ENCODE peak calls at places on chromosomes 6 and 20, in five cellular contexts. One of them, this sample, is unnamed.

GRCh38 chr20:23272176-23273029 is 78.2 kb upstream of the NXT1 start:
- DNase-seq in pancreas: no peak
- DNase-seq in esophagus muscularis mucosa: no peak
- DNase-seq in GM12865: no peak
- DNase-seq in fibroblast of the aortic adventitia: no peak
- DNase-seq in this sample: no peak

GRCh38 chr6:2641044-2641673 is 109.6 kb downstream of the MYLK4 start:
- DNase-seq in pancreas: no peak
- DNase-seq in esophagus muscularis mucosa: peak
- DNase-seq in GM12865: peak
- DNase-seq in fibroblast of the aortic adventitia: no peak
- DNase-seq in this sample: no peak

GRCh38 chr6:134826889-134827737 is 122.8 kb downstream of the ALDH8A1 start:
- DNase-seq in pancreas: no peak
- DNase-seq in esophagus muscularis mucosa: no peak
- DNase-seq in GM12865: peak
- DNase-seq in fibroblast of the aortic adventitia: peak
- DNase-seq in this sample: no peak

GRCh38 chr6:145507251-145507650 is 228.1 kb downstream of the EPM2A start:
- DNase-seq in pancreas: no peak
- DNase-seq in esophagus muscularis mucosa: no peak
- DNase-seq in GM12865: no peak
- DNase-seq in fibroblast of the aortic adventitia: no peak
- DNase-seq in this sample: no peak

GRCh38 chr20:56393133-56393472 is 658 bp downstream of the CSTF1 start:
- DNase-seq in pancreas: no peak
- DNase-seq in esophagus muscularis mucosa: no peak
- DNase-seq in GM12865: peak
- DNase-seq in fibroblast of the aortic adventitia: peak
- DNase-seq in this sample: no peak

GRCh38 chr6:2765896-2766766 is 938 bp downstream of the WRNIP1 start:
- DNase-seq in pancreas: peak
- DNase-seq in esophagus muscularis mucosa: no peak
- DNase-seq in GM12865: peak
- DNase-seq in fibroblast of the aortic adventitia: peak
- DNase-seq in this sample: no peak

GRCh38 chr6:113854531-113855499 is 2.3 kb upstream of the MARCKS start:
- DNase-seq in pancreas: peak
- DNase-seq in esophagus muscularis mucosa: no peak
- DNase-seq in GM12865: peak
- DNase-seq in fibroblast of the aortic adventitia: peak
- DNase-seq in this sample: peak

GRCh38 chr6:141925001-141925400 is 207.7 kb upstream of the GJE1 start:
- DNase-seq in pancreas: no peak
- DNase-seq in esophagus muscularis mucosa: no peak
- DNase-seq in GM12865: no peak
- DNase-seq in fibroblast of the aortic adventitia: peak
- DNase-seq in this sample: no peak

GRCh38 chr20:561437-562231 is 18.0 kb upstream of the CSNK2A1 start:
- DNase-seq in pancreas: no peak
- DNase-seq in esophagus muscularis mucosa: no peak
- DNase-seq in GM12865: peak
- DNase-seq in fibroblast of the aortic adventitia: peak
- DNase-seq in this sample: no peak

GRCh38 chr6:170177383-170178265 is 113.3 kb downstream of the DLL1 start:
- DNase-seq in pancreas: peak
- DNase-seq in esophagus muscularis mucosa: peak
- DNase-seq in GM12865: no peak
- DNase-seq in fibroblast of the aortic adventitia: no peak
- DNase-seq in this sample: peak

GRCh38 chr20:3987296-3987695 is 28.1 kb downstream of the RNF24 start:
- DNase-seq in pancreas: no peak
- DNase-seq in esophagus muscularis mucosa: no peak
- DNase-seq in GM12865: no peak
- DNase-seq in fibroblast of the aortic adventitia: peak
- DNase-seq in this sample: no peak

GRCh38 chr20:50217207-50217949 is 26.7 kb downstream of the CEBPB start:
- DNase-seq in pancreas: peak
- DNase-seq in esophagus muscularis mucosa: no peak
- DNase-seq in GM12865: no peak
- DNase-seq in fibroblast of the aortic adventitia: no peak
- DNase-seq in this sample: no peak

GRCh38 chr6:88881451-88881850 is 82.0 kb downstream of the RNGTT start:
- DNase-seq in pancreas: no peak
- DNase-seq in esophagus muscularis mucosa: no peak
- DNase-seq in GM12865: no peak
- DNase-seq in fibroblast of the aortic adventitia: peak
- DNase-seq in this sample: no peak

GRCh38 chr6:134884752-134885151 is 65.1 kb downstream of the ALDH8A1 start:
- DNase-seq in pancreas: no peak
- DNase-seq in esophagus muscularis mucosa: no peak
- DNase-seq in GM12865: no peak
- DNase-seq in fibroblast of the aortic adventitia: no peak
- DNase-seq in this sample: no peak

GRCh38 chr6:147095316-147095715 is 108.9 kb upstream of the STXBP5 start:
- DNase-seq in pancreas: no peak
- DNase-seq in esophagus muscularis mucosa: no peak
- DNase-seq in GM12865: no peak
- DNase-seq in fibroblast of the aortic adventitia: no peak
- DNase-seq in this sample: no peak

GRCh38 chr20:58112017-58112781 is 116.3 kb downstream of the ANKRD60 start:
- DNase-seq in pancreas: no peak
- DNase-seq in esophagus muscularis mucosa: peak
- DNase-seq in GM12865: peak
- DNase-seq in fibroblast of the aortic adventitia: peak
- DNase-seq in this sample: peak

GRCh38 chr6:52661551-52661950 is 9.4 kb upstream of the TMEM14A start:
- DNase-seq in pancreas: no peak
- DNase-seq in esophagus muscularis mucosa: no peak
- DNase-seq in GM12865: no peak
- DNase-seq in fibroblast of the aortic adventitia: peak
- DNase-seq in this sample: no peak

GRCh38 chr6:43226192-43226851 is 3.0 kb downstream of the DNPH1 start:
- DNase-seq in pancreas: no peak
- DNase-seq in esophagus muscularis mucosa: no peak
- DNase-seq in GM12865: no peak
- DNase-seq in fibroblast of the aortic adventitia: no peak
- DNase-seq in this sample: no peak

GRCh38 chr6:115838763-115839401 is 221.8 kb downstream of the FRK start:
- DNase-seq in pancreas: no peak
- DNase-seq in esophagus muscularis mucosa: no peak
- DNase-seq in GM12865: peak
- DNase-seq in fibroblast of the aortic adventitia: peak
- DNase-seq in this sample: no peak

GRCh38 chr6:48706310-48706709 is 595.3 kb upstream of the PTCHD4 start:
- DNase-seq in pancreas: no peak
- DNase-seq in esophagus muscularis mucosa: no peak
- DNase-seq in GM12865: no peak
- DNase-seq in fibroblast of the aortic adventitia: no peak
- DNase-seq in this sample: no peak

GRCh38 chr6:149854532-149854931 is 9.6 kb downstream of the LRP11 start:
- DNase-seq in pancreas: no peak
- DNase-seq in esophagus muscularis mucosa: no peak
- DNase-seq in GM12865: no peak
- DNase-seq in fibroblast of the aortic adventitia: peak
- DNase-seq in this sample: no peak

GRCh38 chr20:57006411-57007170 is 259.9 kb downstream of the BMP7 start:
- DNase-seq in pancreas: no peak
- DNase-seq in esophagus muscularis mucosa: no peak
- DNase-seq in GM12865: no peak
- DNase-seq in fibroblast of the aortic adventitia: no peak
- DNase-seq in this sample: no peak

GRCh38 chr6:15956205-15957106 is 172.4 kb upstream of the MYLIP start:
- DNase-seq in pancreas: no peak
- DNase-seq in esophagus muscularis mucosa: no peak
- DNase-seq in GM12865: no peak
- DNase-seq in fibroblast of the aortic adventitia: no peak
- DNase-seq in this sample: no peak

GRCh38 chr20:10596726-10597125 is 77.1 kb downstream of the JAG1 start:
- DNase-seq in pancreas: no peak
- DNase-seq in esophagus muscularis mucosa: no peak
- DNase-seq in GM12865: no peak
- DNase-seq in fibroblast of the aortic adventitia: peak
- DNase-seq in this sample: no peak

GRCh38 chr20:62889871-62890270 is 28.2 kb upstream of the TCFL5 start:
- DNase-seq in pancreas: peak
- DNase-seq in esophagus muscularis mucosa: no peak
- DNase-seq in GM12865: no peak
- DNase-seq in fibroblast of the aortic adventitia: no peak
- DNase-seq in this sample: no peak

GRCh38 chr6:30837432-30837831 is 46.9 kb upstream of the DDR1 start:
- DNase-seq in pancreas: no peak
- DNase-seq in esophagus muscularis mucosa: no peak
- DNase-seq in GM12865: no peak
- DNase-seq in fibroblast of the aortic adventitia: no peak
- DNase-seq in this sample: no peak

GRCh38 chr20:9602834-9603173 is 88.4 kb downstream of the LAMP5 start:
- DNase-seq in pancreas: no peak
- DNase-seq in esophagus muscularis mucosa: no peak
- DNase-seq in GM12865: no peak
- DNase-seq in fibroblast of the aortic adventitia: no peak
- DNase-seq in this sample: no peak

GRCh38 chr6:98463038-98463437 is 371.3 kb upstream of the POU3F2 start:
- DNase-seq in pancreas: no peak
- DNase-seq in esophagus muscularis mucosa: no peak
- DNase-seq in GM12865: no peak
- DNase-seq in fibroblast of the aortic adventitia: no peak
- DNase-seq in this sample: no peak

GRCh38 chr6:116461563-116462507 is 660 bp downstream of the CALHM6 start:
- DNase-seq in pancreas: peak
- DNase-seq in esophagus muscularis mucosa: no peak
- DNase-seq in GM12865: peak
- DNase-seq in fibroblast of the aortic adventitia: no peak
- DNase-seq in this sample: no peak

DNA sequence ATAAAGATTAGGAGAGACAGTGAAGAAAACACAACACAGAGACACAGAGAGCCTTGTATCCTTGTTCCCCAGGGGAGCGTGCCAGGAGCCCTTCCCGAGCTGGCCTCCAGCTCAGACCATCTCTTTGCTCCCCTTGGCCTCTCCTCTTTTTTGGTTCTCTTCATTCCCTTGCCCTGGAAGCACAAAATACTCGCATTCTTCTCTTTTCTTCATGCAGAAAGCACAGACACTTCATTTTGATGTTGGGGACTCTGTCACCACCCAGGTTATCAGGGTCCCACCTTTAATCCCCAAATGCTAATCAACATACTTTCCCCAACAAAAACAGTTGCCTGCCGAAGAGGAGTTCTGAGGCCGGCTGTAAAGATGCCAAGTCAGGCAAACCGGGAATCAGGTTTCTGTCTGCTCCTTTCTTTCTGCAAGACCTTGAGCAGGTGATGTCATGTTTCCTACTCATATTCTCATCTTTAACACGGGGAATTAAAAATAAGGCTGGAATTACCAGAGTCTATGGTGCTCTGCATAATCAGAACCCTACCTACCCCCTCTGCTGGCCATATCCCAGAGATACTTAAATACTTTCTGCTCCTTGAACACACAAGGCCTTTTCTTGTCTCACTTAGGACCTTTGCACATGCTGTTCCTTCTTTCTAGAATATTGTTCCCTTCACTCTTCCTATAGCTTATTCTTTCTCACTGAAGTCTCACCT is 21.7 kb downstream of the TGM6 start:
- DNase-seq in pancreas: no peak
- DNase-seq in esophagus muscularis mucosa: peak
- DNase-seq in GM12865: peak
- DNase-seq in fibroblast of the aortic adventitia: peak
- DNase-seq in this sample: peak
- TF ChIP-seq CTCF in pancreas: no peak
- TF ChIP-seq CTCF in esophagus muscularis mucosa: no peak
- TF ChIP-seq CTCF in GM12865: no peak
- TF ChIP-seq CTCF in fibroblast of the aortic adventitia: peak
- TF ChIP-seq CTCF in this sample: peak

GRCh38 chr6:32932132-32932868 is 8.5 kb downstream of the HLA-DMB start:
- DNase-seq in pancreas: no peak
- DNase-seq in esophagus muscularis mucosa: no peak
- DNase-seq in GM12865: no peak
- DNase-seq in fibroblast of the aortic adventitia: peak
- DNase-seq in this sample: no peak
- TF ChIP-seq CTCF in pancreas: no peak
- TF ChIP-seq CTCF in esophagus muscularis mucosa: no peak
- TF ChIP-seq CTCF in GM12865: no peak
- TF ChIP-seq CTCF in fibroblast of the aortic adventitia: no peak
- TF ChIP-seq CTCF in this sample: no peak

GRCh38 chr6:44668391-44668930 is 281.0 kb downstream of the CDC5L start:
- DNase-seq in pancreas: no peak
- DNase-seq in esophagus muscularis mucosa: no peak
- DNase-seq in GM12865: no peak
- DNase-seq in fibroblast of the aortic adventitia: no peak
- DNase-seq in this sample: peak

GRCh38 chr6:44666324-44666723 is 278.8 kb downstream of the CDC5L start:
- DNase-seq in pancreas: no peak
- DNase-seq in esophagus muscularis mucosa: no peak
- DNase-seq in GM12865: no peak
- DNase-seq in fibroblast of the aortic adventitia: no peak
- DNase-seq in this sample: no peak

GRCh38 chr6:44667226-44667625 is 279.7 kb downstream of the CDC5L start:
- DNase-seq in pancreas: no peak
- DNase-seq in esophagus muscularis mucosa: no peak
- DNase-seq in GM12865: no peak
- DNase-seq in fibroblast of the aortic adventitia: peak
- DNase-seq in this sample: peak

GRCh38 chr6:44668976-44669934 is 281.7 kb downstream of the CDC5L start:
- DNase-seq in pancreas: no peak
- DNase-seq in esophagus muscularis mucosa: no peak
- DNase-seq in GM12865: no peak
- DNase-seq in fibroblast of the aortic adventitia: no peak
- DNase-seq in this sample: peak

DNA sequence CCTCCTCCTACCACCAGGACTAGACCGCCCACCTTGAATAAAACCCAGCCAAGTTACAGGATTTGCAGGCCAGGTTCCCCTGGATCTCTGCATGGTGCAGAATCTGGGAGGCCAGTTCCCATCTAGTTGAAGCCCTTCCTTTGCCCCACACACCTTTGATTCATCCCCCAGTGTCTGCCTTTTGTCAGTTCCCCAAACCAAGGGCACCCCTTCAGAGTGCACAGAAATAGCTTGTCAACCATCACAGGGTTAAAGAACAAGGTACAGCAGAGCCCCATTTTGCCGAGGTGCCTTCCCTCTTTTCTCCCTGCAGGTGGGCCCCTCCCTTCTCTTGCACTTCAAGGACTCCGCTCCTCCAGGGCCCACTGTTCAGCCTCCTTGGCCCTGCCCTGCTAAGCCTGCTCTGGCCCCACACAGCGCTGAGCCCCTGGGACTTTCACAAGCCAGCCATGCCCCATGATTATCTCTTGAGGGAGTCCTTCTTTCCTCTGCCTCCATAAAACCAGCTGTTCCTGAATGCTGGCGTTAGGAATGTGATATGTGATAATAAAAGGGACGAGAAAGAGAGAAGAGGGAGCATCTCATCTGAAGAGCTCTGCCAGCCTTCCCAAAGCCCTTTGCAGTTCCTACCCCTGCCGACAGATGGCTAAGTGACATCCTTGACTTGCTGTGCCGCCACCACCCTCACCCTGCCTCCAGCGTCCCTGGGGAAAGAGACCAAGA is 280.3 kb downstream of the CDC5L start:
- DNase-seq in pancreas: no peak
- DNase-seq in esophagus muscularis mucosa: no peak
- DNase-seq in GM12865: peak
- DNase-seq in fibroblast of the aortic adventitia: no peak
- DNase-seq in this sample: peak
- TF ChIP-seq CTCF in pancreas: peak
- TF ChIP-seq CTCF in esophagus muscularis mucosa: no peak
- TF ChIP-seq CTCF in GM12865: peak
- TF ChIP-seq CTCF in fibroblast of the aortic adventitia: peak
- TF ChIP-seq CTCF in this sample: peak

GRCh38 chr6:33271098-33271607 is 523 bp downstream of the VPS52 start:
- DNase-seq in pancreas: no peak
- DNase-seq in esophagus muscularis mucosa: no peak
- DNase-seq in GM12865: no peak
- DNase-seq in fibroblast of the aortic adventitia: no peak
- DNase-seq in this sample: no peak
- TF ChIP-seq CTCF in pancreas: no peak
- TF ChIP-seq CTCF in esophagus muscularis mucosa: no peak
- TF ChIP-seq CTCF in GM12865: no peak
- TF ChIP-seq CTCF in fibroblast of the aortic adventitia: no peak
- TF ChIP-seq CTCF in this sample: peak

This sample was measured in osteocyte.